ENCODE peak calls at places on chromosomes 13 and 19, in five cellular contexts. F is gastrocnemius medialis, K is epithelial cell of esophagus, W is dorsolateral prefrontal cortex, H is GM13976. Y is an unnamed sample.

GRCh38 chr13:45584816-45585215 is 30.7 kb downstream of the ERICH6B start:
- DNase-seq in F (no peak), K (peak), W (no peak), H (no peak), Y (no peak)

GRCh38 chr13:26202365-26202972 is 19.6 kb downstream of the RNF6 start:
- DNase-seq in F (no peak), K (no peak), W (no peak), H (no peak), Y (no peak)

GRCh38 chr13:74287672-74288169 is 153.5 kb upstream of the KLF12 start:
- DNase-seq in F (peak), K (peak), W (peak), H (peak), Y (peak)

GRCh38 chr19:38209671-38210457 is 14.2 kb downstream of the DPF1 start:
- DNase-seq in F (peak), K (no peak), W (peak), H (no peak), Y (no peak)

GRCh38 chr13:22108283-22108897 is 437.5 kb downstream of the FGF9 start:
- DNase-seq in F (no peak), K (no peak), W (no peak), H (no peak), Y (no peak)

GRCh38 chr13:57595775-57596174 is 35.8 kb upstream of the PCDH17 start:
- DNase-seq in F (no peak), K (no peak), W (no peak), H (no peak), Y (no peak)

GRCh38 chr19:2549701-2550191 is 73.8 kb downstream of the GADD45B start:
- DNase-seq in F (peak), K (no peak), W (peak), H (no peak), Y (no peak)

GRCh38 chr13:77506874-77507273 is 28.6 kb upstream of the SCEL start:
- DNase-seq in F (no peak), K (no peak), W (no peak), H (no peak), Y (no peak)

GRCh38 chr19:47379398-47379938 is 30.4 kb downstream of the DHX34 start:
- DNase-seq in F (peak), K (no peak), W (peak), H (no peak), Y (no peak)

GRCh38 chr19:3083964-3084363 is 10.2 kb upstream of the GNA11 start:
- DNase-seq in F (no peak), K (no peak), W (no peak), H (no peak), Y (no peak)

GRCh38 chr13:40190656-40191100 is 475.8 kb downstream of the FOXO1 start:
- DNase-seq in F (no peak), K (peak), W (peak), H (no peak), Y (no peak)

GRCh38 chr19:20470345-20471119 is 95.0 kb downstream of the ZNF737 start:
- DNase-seq in F (no peak), K (no peak), W (no peak), H (no peak), Y (no peak)

GRCh38 chr13:38697197-38697596 is 10.3 kb downstream of the FREM2 start:
- DNase-seq in F (peak), K (no peak), W (no peak), H (no peak), Y (no peak)

GRCh38 chr13:43804461-43805070 is 17.8 kb upstream of the ENOX1 start:
- DNase-seq in F (no peak), K (peak), W (no peak), H (peak), Y (peak)

GRCh38 chr19:58513694-58514563 is 2.1 kb upstream of the SLC27A5 start:
- DNase-seq in F (peak), K (peak), W (peak), H (peak), Y (peak)
- TF ChIP-seq CTCF in F (peak), K (peak), W (peak), H (peak), Y (peak)

GRCh38 chr13:27556109-27556508 is 64.2 kb downstream of the LNX2 start:
- DNase-seq in F (peak), K (no peak), W (no peak), H (no peak), Y (no peak)
- TF ChIP-seq CTCF in F (peak), K (no peak), W (no peak), H (no peak), Y (peak)

GRCh38 chr13:42355841-42356575 is 84.1 kb downstream of the AKAP11 start:
- DNase-seq in F (no peak), K (no peak), W (no peak), H (no peak), Y (no peak)

GRCh38 chr13:42350141-42350540 is 78.2 kb downstream of the AKAP11 start:
- DNase-seq in F (no peak), K (no peak), W (no peak), H (no peak), Y (no peak)

GRCh38 chr13:42360046-42360445 is 88.1 kb downstream of the AKAP11 start:
- DNase-seq in F (no peak), K (no peak), W (no peak), H (no peak), Y (no peak)

GRCh38 chr13:42355118-42355840 is 83.3 kb downstream of the AKAP11 start:
- DNase-seq in F (no peak), K (no peak), W (no peak), H (peak), Y (peak)

GRCh38 chr13:42354246-42355117 is 82.5 kb downstream of the AKAP11 start:
- DNase-seq in F (no peak), K (peak), W (peak), H (peak), Y (peak)
- TF ChIP-seq CTCF in F (no peak), K (no peak), W (no peak), H (peak), Y (peak)

DNA sequence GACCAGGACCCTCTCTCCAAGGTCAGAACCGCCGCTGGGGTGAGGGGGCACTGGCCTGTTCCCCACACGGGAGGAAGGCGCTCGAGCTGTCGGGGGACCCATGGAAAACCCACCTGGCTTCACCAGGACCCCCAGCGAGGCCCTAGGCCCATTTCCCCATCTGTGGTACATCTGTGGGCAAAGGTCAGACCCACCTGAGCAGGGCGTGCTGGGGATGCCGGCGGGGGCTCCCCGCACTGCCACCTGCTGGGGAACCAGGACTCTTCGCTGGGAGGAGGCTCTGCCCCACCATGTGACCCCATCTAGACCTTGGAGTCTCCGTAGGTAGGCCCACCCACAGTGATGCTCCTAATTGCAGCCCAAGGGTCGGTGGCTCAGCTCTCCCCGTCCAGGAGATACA is 511 bp downstream of the WDR88 start:
- DNase-seq in F (no peak), K (no peak), W (no peak), H (no peak), Y (peak)
- TF ChIP-seq CTCF in F (no peak), K (peak), W (no peak), H (no peak), Y (peak)

DNA sequence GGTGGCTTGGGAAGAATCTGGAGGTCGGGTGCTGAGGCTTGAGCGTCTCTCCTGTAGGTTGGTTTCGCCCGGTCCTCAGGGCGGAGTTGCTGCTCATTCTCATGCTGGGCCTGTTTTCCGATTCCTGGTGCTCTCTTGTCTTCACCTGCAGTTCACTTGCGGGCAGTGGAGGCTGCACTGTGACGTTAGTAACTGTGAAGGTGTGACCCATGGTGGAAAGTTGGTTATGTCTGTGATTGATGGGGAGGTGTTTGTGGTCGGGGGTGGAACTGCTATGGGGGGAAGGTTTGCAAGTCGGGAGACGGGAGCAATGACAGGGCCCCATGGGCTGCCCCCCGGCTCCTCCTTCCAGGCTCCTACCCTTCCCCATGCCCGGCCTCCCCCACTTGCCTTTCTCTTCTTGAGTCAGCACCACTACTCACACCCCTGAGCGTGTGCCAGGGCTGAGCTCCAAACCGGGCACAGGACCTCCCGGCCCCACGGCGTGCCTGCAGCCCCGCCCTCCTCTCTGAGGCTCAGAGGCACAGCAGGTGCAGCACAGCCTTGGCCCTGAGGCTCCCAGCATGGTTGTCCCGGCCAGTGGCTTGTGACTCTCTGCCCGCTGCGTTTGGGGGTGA is 79.1 kb downstream of the ATP11A start:
- DNase-seq in F (peak), K (no peak), W (no peak), H (no peak), Y (no peak)
- TF ChIP-seq CTCF in F (no peak), K (no peak), W (no peak), H (no peak), Y (no peak)

Y was measured in GM13977.